ENCODE peak calls at places on chromosome 11, in four cellular contexts. O is prostate gland, V is OCI-LY7, H is neural progenitor cell. Y is an unnamed sample.
A peak's percentile ranks its signal among the peaks of the same experiment; 100 is the strongest.

GRCh38 chr11:17744151-17744940 is 9.8 kb downstream of the KCNC1 start:
- DNase-seq in O (no peak), V (no peak), H (no peak), Y (no peak)

GRCh38 chr11:110433393-110434333 is 3.9 kb downstream of the FDX1 start:
- DNase-seq in H (no peak), O (no peak), V (peak; percentile 48), Y (peak; percentile 14)

GRCh38 chr11:134464196-134464595 is 52.2 kb upstream of the B3GAT1 start:
- DNase-seq in O (no peak), H (peak; percentile 39), V (no peak), Y (no peak)

GRCh38 chr11:43434893-43435292 is 76.2 kb downstream of the TTC17 start:
- DNase-seq in H (no peak), O (no peak), V (no peak), Y (no peak)

GRCh38 chr11:123357990-123358827 is 71.9 kb upstream of the GRAMD1B start:
- DNase-seq in O (no peak), V (no peak), H (peak; percentile 62), Y (peak; percentile 70)

GRCh38 chr11:126384053-126384335 is 28.5 kb downstream of the ST3GAL4 start:
- DNase-seq in V (no peak), O (no peak), H (no peak), Y (no peak)

GRCh38 chr11:113664981-113665710 is 41.0 kb downstream of the TMPRSS5 start:
- DNase-seq in O (peak; percentile 42), H (no peak), V (no peak), Y (no peak)

GRCh38 chr11:74937696-74938475 is 11.0 kb downstream of the XRRA1 start:
- DNase-seq in O (no peak), V (no peak), H (no peak), Y (no peak)

GRCh38 chr11:112165049-112165448 is 1.2 kb upstream of the IL18 start:
- DNase-seq in V (no peak), O (no peak), H (no peak), Y (no peak)

GRCh38 chr11:134516529-134516928 is 104.5 kb upstream of the B3GAT1 start:
- DNase-seq in H (peak; percentile 58), V (no peak), O (no peak), Y (no peak)

GRCh38 chr11:72353861-72354260 is 80.5 kb downstream of the CLPB start:
- DNase-seq in O (no peak), V (no peak), H (no peak), Y (no peak)

GRCh38 chr11:101860694-101861371 is 54.0 kb upstream of the CEP126 start:
- DNase-seq in O (peak; percentile 27), H (peak; percentile 78), V (peak; percentile 65), Y (peak; percentile 46)

GRCh38 chr11:103544874-103545273 is 435.6 kb downstream of the DYNC2H1 start:
- DNase-seq in V (no peak), H (no peak), O (no peak), Y (no peak)

GRCh38 chr11:62430350-62430749 is 11.5 kb downstream of the SCGB1A1 start:
- DNase-seq in V (no peak), O (no peak), H (no peak), Y (no peak)

GRCh38 chr11:75795276-75796090 is 19.5 kb upstream of the UVRAG start:
- DNase-seq in H (no peak), O (no peak), V (no peak), Y (no peak)

GRCh38 chr11:109029927-109030326 is 365.1 kb downstream of the DDX10 start:
- DNase-seq in V (no peak), H (no peak), O (no peak), Y (no peak)

GRCh38 chr11:131867457-131868257 is 497.2 kb downstream of the NTM start:
- DNase-seq in H (peak; percentile 84), O (peak; percentile 35), V (peak; percentile 5), Y (peak; percentile 81)

GRCh38 chr11:77088236-77089003 is 14.2 kb upstream of the OMP start:
- DNase-seq in O (peak; percentile 83), H (no peak), V (no peak), Y (no peak)

GRCh38 chr11:110525883-110526282 is 96.1 kb downstream of the FDX1 start:
- DNase-seq in V (no peak), O (no peak), H (no peak), Y (no peak)

GRCh38 chr11:20592741-20593140 is 6.7 kb upstream of the SLC6A5 start:
- DNase-seq in H (no peak), O (no peak), V (no peak), Y (no peak)

GRCh38 chr11:20054584-20054983 is 105.7 kb downstream of the DBX1 start:
- DNase-seq in V (no peak), O (no peak), H (no peak), Y (no peak)

GRCh38 chr11:71988050-71988449 is 10.7 kb upstream of the IL18BP start:
- DNase-seq in H (no peak), V (no peak), O (no peak), Y (no peak)

GRCh38 chr11:77244277-77245014 is 57.0 kb downstream of the GDPD4 start:
- DNase-seq in H (no peak), V (no peak), O (no peak), Y (no peak)

GRCh38 chr11:33696931-33697638 is 3.5 kb downstream of the C11orf91 start:
- DNase-seq in H (no peak), O (no peak), V (no peak), Y (no peak)

GRCh38 chr11:76025068-76025467 is 181.2 kb downstream of the WNT11 start:
- DNase-seq in V (no peak), H (no peak), O (no peak), Y (peak; percentile 37)

GRCh38 chr11:83012168-83013067 is 59.3 kb downstream of the RAB30 start:
- DNase-seq in V (no peak), O (no peak), H (no peak), Y (no peak)

GRCh38 chr11:65576867-65577755 is 1.3 kb downstream of the EHBP1L1 start:
- DNase-seq in O (no peak), H (no peak), V (peak; percentile 64), Y (no peak)

GRCh38 chr11:128029219-128029722 is 558.1 kb downstream of the ETS1 start:
- DNase-seq in V (no peak), H (no peak), O (no peak), Y (no peak)

DNA sequence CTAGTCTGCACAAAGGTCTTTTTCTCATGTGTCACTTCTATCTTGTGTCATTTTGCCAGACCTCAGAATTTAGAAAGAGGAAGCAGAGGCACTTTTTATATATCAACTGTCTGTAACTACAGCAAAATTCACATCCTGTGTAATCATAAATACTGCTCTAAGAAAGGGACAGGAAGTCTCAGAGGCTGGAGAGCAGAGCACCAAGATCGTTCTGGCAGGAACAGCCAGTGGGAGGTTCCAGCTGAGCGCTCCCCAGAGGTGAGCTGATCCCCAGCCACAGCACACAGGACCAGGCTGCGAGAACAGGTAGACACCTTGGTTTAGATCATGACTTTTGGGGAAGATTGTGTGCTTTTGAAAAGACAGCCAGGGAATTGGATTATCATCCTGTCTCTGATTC is at the start of gene MS4A7:
- DNase-seq in V (peak; percentile 89), O (no peak), H (no peak), Y (peak; percentile 87)
- H3K4me3 ChIP-seq in V (peak within 1 kb of the TSS; percentile 52), O (no peak within 1 kb of the TSS), H (no peak within 1 kb of the TSS), Y (peak within 1 kb of the TSS; percentile 25)

GRCh38 chr11:119339581-119340334 is 925 bp downstream of the C1QTNF5 start:
- DNase-seq in V (peak; percentile 35), H (peak; percentile 94), O (no peak), Y (no peak)

GRCh38 chr11:119338946-119339580 is 1.6 kb downstream of the C1QTNF5 start:
- DNase-seq in O (no peak), H (no peak), V (no peak), Y (no peak)

GRCh38 chr11:119337581-119338317 is 2.9 kb downstream of the C1QTNF5 start:
- DNase-seq in V (no peak), O (no peak), H (peak; percentile 92), Y (no peak)

GRCh38 chr11:119336744-119337469 is 2.6 kb downstream of the RNF26 start:
- DNase-seq in O (no peak), V (no peak), H (no peak), Y (no peak)

DNA sequence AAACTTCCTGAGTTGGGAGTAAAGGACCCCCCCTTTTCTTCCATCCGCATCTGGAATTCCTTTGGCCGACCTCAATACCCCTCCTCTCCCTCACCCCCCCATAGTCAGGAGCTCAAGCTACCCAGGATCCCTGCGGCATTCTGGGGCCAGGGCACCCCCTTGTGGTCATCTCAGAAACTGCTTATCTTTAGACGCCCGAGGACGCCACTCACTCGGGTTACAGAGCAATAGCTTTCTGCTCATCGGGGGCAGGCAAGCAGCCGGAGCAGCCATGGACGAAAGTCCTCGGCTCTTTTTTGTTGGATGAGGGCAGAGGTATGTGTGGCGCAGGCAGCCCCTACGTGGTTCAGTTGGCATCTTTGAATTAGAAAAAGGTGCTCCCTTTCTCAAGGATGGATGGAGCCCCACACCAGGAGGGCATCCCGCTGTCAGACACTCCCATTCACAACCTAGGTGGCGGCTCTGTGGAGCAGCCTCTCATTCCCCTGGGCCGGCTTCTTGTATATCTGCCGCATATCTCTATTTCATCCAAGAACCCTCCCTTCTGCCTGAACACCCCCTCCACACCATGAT is 2.3 kb downstream of the C1QTNF5 start:
- DNase-seq in O (peak; percentile 50), V (peak; percentile 79), H (peak; percentile 91), Y (peak; percentile 71)
- TF ChIP-seq CTCF in O (peak; percentile 70), V (peak; percentile 95), H (peak; percentile 89), Y (peak; percentile 85)

DNA sequence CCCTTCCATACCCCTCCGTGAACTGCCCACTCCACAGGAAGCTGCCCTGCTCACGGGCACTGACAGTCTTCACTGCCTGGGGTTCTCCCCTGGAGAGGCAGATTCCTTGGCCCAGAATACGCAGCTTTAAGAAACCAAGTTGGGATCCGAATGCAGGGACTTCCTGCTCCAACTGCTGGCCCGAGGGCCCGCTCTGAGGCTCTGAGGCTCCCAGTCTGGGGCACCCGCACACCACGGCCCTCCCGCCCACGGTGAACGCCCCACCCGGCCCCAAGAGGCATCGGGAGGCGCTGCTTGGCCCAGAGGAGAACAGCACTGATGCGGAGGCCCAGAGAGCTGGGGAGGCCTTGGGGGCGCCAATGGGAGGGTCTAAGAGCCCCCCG is 42.3 kb downstream of the IGF2 start:
- DNase-seq in V (no peak), O (no peak), H (no peak), Y (no peak)
- H3K4me3 ChIP-seq in V (no peak overlapping the region), O (no peak overlapping the region), H (no peak overlapping the region), Y (no peak overlapping the region)

GRCh38 chr11:116168459-116168787 is 604.4 kb downstream of the BUD13 start:
- DNase-seq in V (no peak), H (no peak), O (no peak), Y (no peak)

GRCh38 chr11:116169776-116170175 is 603.0 kb downstream of the BUD13 start:
- DNase-seq in V (no peak), H (no peak), O (no peak), Y (no peak)

GRCh38 chr11:116171271-116172140 is 601.3 kb downstream of the BUD13 start:
- DNase-seq in O (no peak), H (no peak), V (no peak), Y (no peak)

GRCh38 chr11:116172156-116172555 is 600.6 kb downstream of the BUD13 start:
- DNase-seq in H (no peak), O (no peak), V (no peak), Y (no peak)

DNA sequence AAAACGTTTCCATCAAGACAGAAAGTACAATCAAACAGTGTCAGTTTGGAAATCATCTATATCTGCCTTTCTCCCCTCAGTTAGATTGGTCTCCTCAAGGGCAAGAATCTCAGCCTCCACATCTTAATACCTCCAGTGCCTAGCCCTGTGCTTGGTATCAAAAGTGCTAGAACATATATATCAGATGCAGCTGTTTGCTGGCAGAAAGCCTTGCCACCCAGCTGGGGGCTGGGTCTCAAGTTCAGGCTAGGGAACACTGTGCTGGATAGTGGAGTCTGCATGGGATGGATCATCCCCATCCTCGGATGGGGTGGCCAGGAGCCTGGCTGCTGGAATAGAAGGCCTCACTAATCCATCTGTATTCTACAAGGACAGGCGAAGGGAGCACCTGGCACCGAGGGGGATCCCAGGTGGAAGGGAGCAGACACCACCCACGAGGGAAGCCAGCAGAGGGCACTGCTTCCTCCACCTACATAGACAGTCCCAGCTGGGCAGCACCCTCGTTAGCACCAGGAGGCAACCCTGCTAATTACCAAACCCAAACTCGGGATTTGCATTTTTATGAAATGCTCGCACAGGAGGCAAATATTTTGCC is 602.2 kb downstream of the BUD13 start:
- DNase-seq in V (peak; percentile 3), O (no peak), H (no peak), Y (peak; percentile 12)
- TF ChIP-seq CTCF in V (peak; percentile 65), O (no peak), H (peak; percentile 47), Y (peak; percentile 37)

Y was measured in GM12865.